ENCODE peak calls at places on chromosome 12, in seven cellular contexts. G is IMR-90, W is H1, V is H9, P is mesenchymal stem cell, E is trophoblast cell, F is mesendoderm. S is an unnamed sample.
A peak's percentile ranks its signal among the peaks of the same experiment; 100 is the strongest.

GRCh38 chr12:3216726-3217682 is 139.8 kb downstream of the TSPAN9 start:
- DNase-seq in G (peak; percentile 88), P (peak; percentile 92), W (no peak), V (no peak), E (no peak), F (no peak), S (no peak)

GRCh38 chr12:123971770-123972447 is 722 bp downstream of the CCDC92 start:
- DNase-seq in V (peak; percentile 96), G (peak; percentile 50), P (peak; percentile 63), F (peak; percentile 94), E (peak; percentile 47), W (peak; percentile 85), S (peak; percentile 49)

GRCh38 chr12:7161327-7161726 is 28.2 kb upstream of the PEX5 start:
- DNase-seq in V (no peak), E (no peak), P (no peak), F (no peak), G (no peak), W (no peak), S (no peak)

GRCh38 chr12:122057769-122058168 is 20.8 kb upstream of the MLXIP start:
- DNase-seq in F (no peak), E (no peak), G (no peak), V (no peak), W (no peak), P (no peak), S (no peak)

GRCh38 chr12:26614217-26614616 is 218.8 kb downstream of the ITPR2 start:
- DNase-seq in P (peak; percentile 20), E (no peak), V (peak; percentile 55), W (no peak), F (peak; percentile 48), G (peak; percentile 26), S (peak; percentile 17)

GRCh38 chr12:19665105-19665900 is 226.0 kb downstream of the AEBP2 start:
- DNase-seq in W (no peak), P (no peak), E (no peak), F (peak; percentile 76), G (no peak), V (no peak), S (no peak)

GRCh38 chr12:93974252-93974651 is 174.1 kb upstream of the PLXNC1 start:
- DNase-seq in F (no peak), P (no peak), E (no peak), W (no peak), G (no peak), V (no peak), S (no peak)

GRCh38 chr12:23253191-23253590 is 628.2 kb downstream of the ETNK1 start:
- DNase-seq in G (no peak), P (no peak), V (no peak), W (no peak), E (no peak), F (no peak), S (no peak)

GRCh38 chr12:70449758-70450341 is 83.8 kb downstream of the KCNMB4 start:
- DNase-seq in V (no peak), P (no peak), G (no peak), F (no peak), W (no peak), E (no peak), S (no peak)

DNA sequence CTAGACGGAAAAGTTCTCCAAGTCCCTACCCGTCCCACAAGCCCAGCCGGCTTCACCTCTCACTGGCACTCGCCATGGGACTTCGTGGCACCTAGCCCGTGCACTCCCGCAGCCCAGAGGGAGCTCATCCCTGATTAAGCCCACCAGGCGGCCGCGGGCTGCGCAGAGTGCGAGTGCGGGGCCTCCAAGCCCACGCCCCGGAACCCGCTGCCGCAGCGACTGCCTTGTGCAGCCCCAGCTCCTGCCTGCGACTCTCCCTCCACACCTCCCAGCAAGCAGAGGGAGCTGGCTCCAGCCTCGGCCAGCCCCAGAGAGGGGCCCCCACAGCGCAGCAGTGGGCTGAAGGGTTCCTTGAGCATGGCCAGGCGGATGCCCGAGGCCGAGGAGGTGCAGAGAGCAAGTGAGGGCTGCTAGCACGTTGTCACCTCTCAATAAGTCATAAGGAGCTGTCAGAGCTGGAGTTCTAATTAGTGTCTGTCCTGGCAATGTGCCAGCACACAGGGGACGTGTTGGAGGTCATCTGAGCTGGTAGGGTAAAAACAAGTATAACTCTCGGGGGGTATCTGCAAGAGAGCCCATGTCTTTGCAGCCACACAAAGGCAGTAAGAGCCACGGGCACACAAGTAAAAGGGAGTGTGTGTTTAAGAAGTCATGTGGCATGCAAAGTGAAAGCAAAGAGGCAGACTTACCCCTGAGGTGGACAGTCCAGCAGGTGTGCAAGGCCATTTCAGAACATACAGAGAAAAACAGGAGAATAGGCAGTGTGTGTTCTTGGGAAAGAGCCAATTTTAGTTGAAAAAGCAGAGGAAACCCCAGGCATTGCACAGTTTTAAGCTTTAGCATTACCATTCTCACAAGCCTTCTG is 27.1 kb upstream of the TMTC2 start:
- DNase-seq in P (no peak), W (no peak), G (no peak), E (no peak), V (no peak), F (no peak), S (no peak)
- H2BK5ac ChIP-seq in P (no peak overlapping the region), W (no peak overlapping the region), G (no peak overlapping the region), E (no peak overlapping the region), V (no peak overlapping the region), F (no peak overlapping the region), S (no peak overlapping the region)

DNA sequence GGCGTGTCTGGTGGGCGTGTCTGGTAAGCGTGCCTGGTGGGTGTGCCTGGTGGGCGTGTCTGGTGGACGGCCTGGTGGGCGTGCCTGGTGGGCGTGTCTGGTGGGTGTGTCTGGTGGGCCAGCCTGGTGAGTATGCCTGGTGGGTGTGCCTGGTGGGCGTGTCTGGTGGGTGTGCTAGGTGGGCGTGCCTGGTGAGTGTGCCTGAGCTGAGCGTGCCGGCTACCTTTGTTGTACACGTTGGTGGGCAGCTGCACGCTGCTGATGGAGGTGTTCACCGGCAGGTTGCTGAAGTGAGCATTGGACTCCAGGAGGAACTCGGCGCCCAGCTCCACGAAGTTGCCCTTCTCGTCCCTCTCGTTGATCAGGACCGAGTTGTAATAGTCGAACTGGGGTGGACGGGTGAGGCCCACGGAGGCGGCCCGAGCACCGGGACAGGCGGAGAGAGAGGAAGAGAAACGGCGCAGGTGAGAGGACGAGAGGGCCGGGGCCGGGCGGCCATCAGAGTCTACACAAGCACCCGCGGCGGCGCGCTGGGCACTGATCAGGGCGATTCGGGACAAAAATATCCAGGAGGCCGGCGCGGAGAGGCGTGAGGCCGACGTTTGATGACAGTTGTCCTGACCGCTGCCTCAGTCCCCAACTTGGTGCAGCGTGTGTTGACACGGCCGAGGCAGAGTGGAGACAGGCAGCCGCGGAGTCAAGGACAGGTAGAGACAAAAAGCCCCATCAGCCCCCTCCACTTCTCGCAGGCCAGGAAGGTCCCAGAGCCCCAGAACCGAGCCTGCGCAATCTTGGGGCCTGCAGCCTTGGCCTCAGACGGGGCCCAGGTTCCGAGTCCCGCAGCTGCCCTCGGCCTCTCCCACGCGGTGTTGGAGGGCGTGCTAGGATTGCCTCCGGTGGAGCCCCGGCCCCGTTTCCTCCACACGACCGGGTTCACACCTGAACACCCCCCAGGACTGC is 10.5 kb downstream of the CACNA2D4 start:
- DNase-seq in W (no peak), E (peak; percentile 22), G (no peak), V (peak; percentile 65), P (no peak), F (no peak), S (no peak)
- H3K4me2 ChIP-seq in W (no peak overlapping the region), E (no peak overlapping the region), G (no peak overlapping the region), V (no peak overlapping the region), P (no peak overlapping the region), F (no peak overlapping the region), S (no peak overlapping the region)

DNA sequence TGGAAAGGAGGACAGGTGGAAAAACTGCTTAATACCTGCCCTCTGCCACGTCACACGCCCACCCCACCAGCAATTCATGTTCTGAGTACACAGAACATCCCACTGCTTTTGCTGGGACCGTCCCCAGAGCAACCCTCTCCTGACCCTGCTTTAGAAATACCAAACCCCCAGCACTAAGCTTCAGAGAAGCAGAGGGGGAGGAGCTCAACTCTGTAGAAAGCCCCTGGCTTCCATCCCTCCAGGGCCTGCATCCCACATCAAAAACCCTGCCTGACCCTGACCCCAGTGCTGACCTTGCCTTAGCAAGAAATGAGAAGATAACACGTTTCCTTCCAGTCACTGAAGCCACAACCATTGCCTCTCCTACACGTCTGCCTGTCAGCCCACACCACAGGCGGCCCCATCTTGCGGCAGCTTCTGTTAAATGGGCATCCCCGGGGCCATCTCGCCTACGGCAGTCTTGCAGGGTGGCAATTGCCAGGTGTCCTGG is 19.7 kb downstream of the VDR start:
- DNase-seq in P (no peak), E (no peak), V (no peak), G (no peak), W (no peak), F (no peak), S (no peak)
- H3K23ac ChIP-seq in P (no peak overlapping the region), E (no peak overlapping the region), V (no peak overlapping the region), G (no peak overlapping the region), W (no peak overlapping the region), F (no peak overlapping the region), S (no peak overlapping the region)

DNA sequence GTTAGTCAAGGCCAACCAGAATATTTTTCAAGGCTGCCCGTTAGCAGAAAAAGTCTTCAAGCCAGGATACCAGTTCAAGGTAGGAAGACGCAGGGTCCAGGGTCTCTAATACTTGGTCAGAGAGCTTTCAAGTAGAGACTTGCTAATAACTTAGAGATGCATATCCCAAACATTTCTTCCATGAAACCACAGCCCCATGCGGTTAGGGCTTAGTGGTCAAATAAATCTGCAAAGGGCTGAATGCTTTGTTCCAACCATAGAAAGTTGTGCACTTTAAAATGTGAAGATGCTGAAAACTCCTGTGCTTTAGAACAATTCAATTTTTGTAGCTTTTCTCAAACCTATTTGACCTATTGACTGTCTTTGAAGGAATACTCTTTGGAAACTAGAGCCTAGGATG is 208.9 kb downstream of the PIK3C2G start:
- DNase-seq in G (no peak), W (no peak), P (no peak), E (no peak), F (no peak), V (no peak), S (no peak)
- H2BK5ac ChIP-seq in G (no peak overlapping the region), W (no peak overlapping the region), P (no peak overlapping the region), E (no peak overlapping the region), F (no peak overlapping the region), V (no peak overlapping the region), S (no peak overlapping the region)

GRCh38 chr12:50926415-50926814 is 25.9 kb upstream of the HIGD1C start:
- DNase-seq in F (no peak), E (no peak), W (no peak), G (no peak), V (no peak), P (no peak), S (no peak)

GRCh38 chr12:50927766-50928224 is 24.5 kb upstream of the HIGD1C start:
- DNase-seq in F (no peak), V (no peak), W (no peak), P (no peak), G (no peak), E (no peak), S (no peak)

GRCh38 chr12:50928392-50928791 is 24.0 kb upstream of the HIGD1C start:
- DNase-seq in F (no peak), E (no peak), W (no peak), V (no peak), G (no peak), P (no peak), S (no peak)

GRCh38 chr12:50925920-50926319 is 26.4 kb upstream of the HIGD1C start:
- DNase-seq in W (no peak), E (no peak), P (no peak), V (no peak), G (no peak), F (no peak), S (no peak)

DNA sequence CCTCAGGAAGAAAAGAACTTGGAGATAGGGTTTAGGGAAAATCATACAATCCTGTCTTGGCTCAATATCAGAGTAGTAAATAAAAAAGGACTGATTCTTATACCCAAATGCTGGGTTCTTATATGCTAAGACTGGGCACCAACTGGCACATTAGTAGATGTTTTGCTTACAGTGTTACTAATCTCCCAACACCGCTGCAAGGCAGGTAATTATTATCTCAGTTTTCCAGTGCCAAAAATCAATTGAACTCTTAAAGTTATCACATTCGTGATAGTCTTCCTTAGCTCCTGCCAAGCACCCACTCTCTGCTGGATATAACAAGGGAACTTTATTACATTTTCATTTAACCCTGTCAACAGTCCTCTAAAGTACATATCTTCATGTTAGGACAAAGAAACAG is 25.0 kb upstream of the HIGD1C start:
- DNase-seq in E (no peak), W (no peak), F (no peak), V (no peak), G (no peak), P (no peak), S (no peak)
- H3K4me2 ChIP-seq in E (peak overlapping the region; percentile 48), W (peak overlapping the region; percentile 14), F (no peak overlapping the region), V (peak overlapping the region; percentile 24), G (no peak overlapping the region), P (no peak overlapping the region), S (no peak overlapping the region)